ENCODE peak calls at places on chromosomes 5 and 9, in nine cellular contexts. K is SK-N-MC, G is HL-60, M is stomach, U is breast epithelium, T is HCT116, B is sigmoid colon, X is transverse colon, Z is esophagus muscularis mucosa. J is an unnamed sample.

GRCh38 chr9:21696411-21696865 is 106.0 kb upstream of the MTAP start:
- DNase-seq in K (no peak), G (no peak), M (no peak), U (no peak), T (no peak), B (no peak), X (no peak), Z (no peak), J (peak)

GRCh38 chr9:18122156-18122555 is 351.8 kb upstream of the ADAMTSL1 start:
- DNase-seq in K (no peak), G (no peak), M (no peak), U (no peak), T (no peak), B (no peak), X (no peak), Z (no peak), J (no peak)

GRCh38 chr5:79771387-79771786 is 81.8 kb downstream of the CMYA5 start:
- DNase-seq in K (peak), G (no peak), M (no peak), U (no peak), T (no peak), B (no peak), X (no peak), Z (no peak), J (no peak)

GRCh38 chr5:174533127-174533453 is 191.3 kb upstream of the MSX2 start:
- DNase-seq in K (peak), G (no peak), M (no peak), U (no peak), T (no peak), B (no peak), X (no peak), Z (no peak), J (no peak)

GRCh38 chr5:55600536-55601208 is 65.9 kb upstream of the PLPP1 start:
- DNase-seq in K (no peak), G (no peak), M (no peak), U (no peak), T (no peak), B (no peak), X (no peak), Z (no peak), J (no peak)

GRCh38 chr5:145324101-145324500 is 511.0 kb downstream of the PRELID2 start:
- DNase-seq in K (no peak), G (no peak), M (no peak), U (no peak), T (no peak), B (no peak), X (no peak), Z (no peak), J (no peak)

GRCh38 chr5:157994906-157995519 is 136.1 kb upstream of the CLINT1 start:
- DNase-seq in K (peak), G (peak), M (peak), U (peak), T (peak), B (peak), X (peak), Z (no peak), J (peak)

GRCh38 chr5:160742446-160742845 is 109.6 kb downstream of the ATP10B start:
- DNase-seq in K (no peak), G (no peak), M (no peak), U (no peak), T (no peak), B (no peak), X (no peak), Z (no peak), J (no peak)

GRCh38 chr9:92189782-92190535 is 74.7 kb upstream of the SPTLC1 start:
- DNase-seq in K (no peak), G (no peak), M (no peak), U (no peak), T (no peak), B (no peak), X (no peak), Z (peak), J (peak)

GRCh38 chr9:115006660-115007059 is 76.3 kb upstream of the TNFSF8 start:
- DNase-seq in K (no peak), G (no peak), M (no peak), U (no peak), T (no peak), B (no peak), X (no peak), Z (no peak), J (no peak)

GRCh38 chr5:172313877-172314276 is 30.3 kb upstream of the UBTD2 start:
- DNase-seq in K (no peak), G (no peak), M (no peak), U (no peak), T (no peak), B (no peak), X (no peak), Z (no peak), J (no peak)

GRCh38 chr9:12784461-12785250 is 9.8 kb downstream of the LURAP1L start:
- DNase-seq in K (no peak), G (no peak), M (peak), U (peak), T (peak), B (peak), X (peak), Z (no peak), J (no peak)

GRCh38 chr9:134698587-134699342 is 57.2 kb downstream of the COL5A1 start:
- DNase-seq in K (no peak), G (peak), M (peak), U (peak), T (peak), B (peak), X (peak), Z (no peak), J (peak)

GRCh38 chr5:100550531-100551036 is 15.4 kb downstream of the FAM174A start:
- DNase-seq in K (no peak), G (no peak), M (no peak), U (no peak), T (no peak), B (no peak), X (no peak), Z (no peak), J (no peak)

GRCh38 chr9:97518909-97519307 is 17.4 kb downstream of the TMOD1 start:
- DNase-seq in K (no peak), G (no peak), M (peak), U (no peak), T (no peak), B (peak), X (peak), Z (no peak), J (no peak)

GRCh38 chr5:168324864-168325615 is 33.6 kb downstream of the WWC1 start:
- DNase-seq in K (no peak), G (no peak), M (peak), U (peak), T (peak), B (no peak), X (no peak), Z (no peak), J (no peak)

GRCh38 chr5:21774791-21775190 is 1078.4 kb downstream of the CDH12 start:
- DNase-seq in K (no peak), G (no peak), M (no peak), U (no peak), T (no peak), B (no peak), X (no peak), Z (no peak), J (no peak)

GRCh38 chr9:111926421-111926875 is 29.8 kb downstream of the UGCG start:
- DNase-seq in K (peak), G (peak), M (no peak), U (no peak), T (no peak), B (peak), X (peak), Z (no peak), J (no peak)

GRCh38 chr5:69450116-69450515 is 35.2 kb downstream of the MARVELD2 start:
- DNase-seq in K (no peak), G (no peak), M (no peak), U (no peak), T (peak), B (no peak), X (no peak), Z (no peak), J (no peak)

GRCh38 chr5:103907001-103907400 is 344.4 kb upstream of the NUDT12 start:
- DNase-seq in K (no peak), G (no peak), M (no peak), U (no peak), T (no peak), B (no peak), X (no peak), Z (no peak), J (no peak)

GRCh38 chr9:112890106-112891081 is at the start of gene SLC46A2:
- DNase-seq in K (no peak), G (no peak), M (peak), U (no peak), T (no peak), B (no peak), X (no peak), Z (no peak), J (peak)

GRCh38 chr5:43314724-43315123 is 1.5 kb upstream of the HMGCS1 start:
- DNase-seq in K (no peak), G (no peak), M (no peak), U (no peak), T (no peak), B (no peak), X (no peak), Z (no peak), J (no peak)

GRCh38 chr9:129672702-129673101 is 7.3 kb downstream of the PRRX2 start:
- DNase-seq in K (no peak), G (no peak), M (no peak), U (no peak), T (no peak), B (no peak), X (no peak), Z (no peak), J (no peak)

GRCh38 chr9:83432104-83432627 is 106.0 kb downstream of the FRMD3 start:
- DNase-seq in K (no peak), G (no peak), M (peak), U (peak), T (no peak), B (peak), X (peak), Z (no peak), J (peak)

GRCh38 chr9:123360161-123361085 is 4.4 kb downstream of the CRB2 start:
- DNase-seq in K (no peak), G (peak), M (peak), U (no peak), T (no peak), B (no peak), X (peak), Z (no peak), J (peak)

GRCh38 chr9:21015122-21015815 is 16.2 kb downstream of the HACD4 start:
- DNase-seq in K (no peak), G (no peak), M (no peak), U (no peak), T (no peak), B (no peak), X (no peak), Z (no peak), J (peak)

GRCh38 chr5:103259705-103260355 is 1.3 kb downstream of the MACIR start:
- DNase-seq in K (peak), G (no peak), M (no peak), U (no peak), T (no peak), B (peak), X (peak), Z (no peak), J (peak)

GRCh38 chr5:148833925-148834324 is 7.5 kb downstream of the ADRB2 start:
- DNase-seq in K (no peak), G (no peak), M (no peak), U (no peak), T (no peak), B (no peak), X (no peak), Z (no peak), J (no peak)

GRCh38 chr5:40577718-40578117 is 102.0 kb upstream of the PTGER4 start:
- DNase-seq in K (no peak), G (no peak), M (no peak), U (no peak), T (no peak), B (no peak), X (no peak), Z (no peak), J (no peak)

GRCh38 chr9:88587182-88587581 is 52.2 kb downstream of the NXNL2 start:
- DNase-seq in K (no peak), G (no peak), M (peak), U (peak), T (no peak), B (no peak), X (peak), Z (no peak), J (no peak)

GRCh38 chr9:100354121-100354800 is 1.5 kb upstream of the TEX10 start:
- DNase-seq in K (no peak), G (peak), M (no peak), U (no peak), T (no peak), B (no peak), X (no peak), Z (no peak), J (no peak)

GRCh38 chr5:168219515-168220410 is 71.7 kb upstream of the WWC1 start:
- DNase-seq in K (peak), G (peak), M (peak), U (peak), T (peak), B (no peak), X (peak), Z (no peak), J (peak)

GRCh38 chr5:137167187-137167586 is 331.9 kb downstream of the SPOCK1 start:
- DNase-seq in K (no peak), G (no peak), M (no peak), U (no peak), T (no peak), B (no peak), X (no peak), Z (no peak), J (no peak)

DNA sequence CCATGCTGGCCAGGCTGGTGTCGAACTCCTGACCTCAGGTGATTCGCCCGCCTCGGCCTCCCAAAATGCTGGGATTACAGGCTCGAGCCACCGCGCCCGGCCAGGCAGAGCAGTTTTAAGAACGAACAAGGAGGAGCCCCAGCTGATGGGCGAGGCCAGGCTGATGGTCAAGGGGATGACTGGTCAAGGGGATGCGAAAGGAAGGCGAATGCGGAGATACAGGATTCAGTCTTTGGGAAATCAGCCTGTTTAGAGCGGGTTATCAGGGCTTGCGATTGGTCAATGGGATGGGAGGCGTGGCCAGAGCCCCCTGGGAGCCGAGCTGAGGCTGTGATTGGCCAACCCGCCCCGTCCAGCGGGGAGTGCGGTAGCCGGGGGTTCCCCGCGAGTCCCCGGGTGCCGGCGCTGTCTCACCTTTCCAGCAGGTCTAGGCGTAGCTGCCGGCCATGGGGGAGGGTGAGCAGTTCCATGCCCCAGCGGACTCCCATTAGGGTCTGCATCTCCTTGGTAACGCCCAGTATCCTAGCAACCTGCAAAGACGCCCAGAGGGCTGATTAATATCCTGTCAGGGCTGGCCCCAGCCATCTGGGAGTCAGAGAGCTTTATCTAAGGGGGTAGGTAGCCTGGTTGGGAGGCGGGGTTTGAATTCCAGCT is 7.5 kb upstream of the TOR2A start:
- DNase-seq in K (peak), G (no peak), M (peak), U (no peak), T (no peak), B (peak), X (no peak), Z (no peak), J (peak)
- H3K4me3 ChIP-seq in K (no peak), G (no peak), M (peak), U (no peak), T (no peak), B (no peak), X (no peak), Z (peak), J (peak)

GRCh38 chr5:143384865-143385657 is 18.4 kb downstream of the NR3C1 start:
- DNase-seq in K (no peak), G (no peak), M (no peak), U (no peak), T (no peak), B (no peak), X (no peak), Z (no peak), J (no peak)

GRCh38 chr5:143390258-143390657 is 13.2 kb downstream of the NR3C1 start:
- DNase-seq in K (no peak), G (no peak), M (no peak), U (no peak), T (no peak), B (no peak), X (no peak), Z (no peak), J (no peak)

GRCh38 chr5:143390941-143391340 is 12.5 kb downstream of the NR3C1 start:
- DNase-seq in K (no peak), G (no peak), M (no peak), U (no peak), T (no peak), B (no peak), X (no peak), Z (no peak), J (no peak)

GRCh38 chr5:143383988-143384387 is 19.5 kb downstream of the NR3C1 start:
- DNase-seq in K (no peak), G (peak), M (no peak), U (no peak), T (no peak), B (no peak), X (no peak), Z (no peak), J (no peak)

GRCh38 chr5:143386725-143387124 is 16.8 kb downstream of the NR3C1 start:
- DNase-seq in K (no peak), G (no peak), M (no peak), U (no peak), T (no peak), B (no peak), X (no peak), Z (no peak), J (no peak)
- TF ChIP-seq POLR2AphosphoS5 in K (no peak), G (no peak), M (no peak), U (no peak), T (no peak), B (no peak), X (no peak), Z (no peak), J (no peak)

GRCh38 chr5:132419517-132420468 is 50.3 kb downstream of the SLC22A5 start:
- DNase-seq in K (no peak), G (peak), M (peak), U (peak), T (peak), B (peak), X (peak), Z (peak), J (peak)
- H3K4me3 ChIP-seq in K (peak), G (no peak), M (no peak), U (peak), T (no peak), B (no peak), X (no peak), Z (no peak), J (no peak)

DNA sequence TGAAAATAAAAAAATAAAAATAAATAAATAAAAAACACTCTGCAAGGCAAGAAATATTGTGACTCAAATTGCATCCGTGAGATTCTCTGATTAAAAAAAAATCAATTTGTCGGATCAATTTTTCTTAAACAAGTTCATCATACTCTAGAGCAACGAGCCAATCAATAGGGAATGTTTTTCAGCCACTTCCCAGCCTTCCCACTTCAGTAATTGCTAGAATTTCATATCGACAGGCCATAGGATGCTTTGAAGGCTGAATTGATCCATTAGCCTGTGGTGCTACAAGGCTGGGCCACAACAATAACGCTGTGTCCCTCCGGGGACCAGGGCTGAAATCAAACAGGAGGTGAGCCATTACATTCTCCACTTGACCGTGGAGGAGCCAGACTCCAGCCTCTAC is 308.8 kb downstream of the TLE1 start:
- DNase-seq in K (no peak), G (no peak), M (no peak), U (no peak), T (no peak), B (no peak), X (no peak), Z (no peak), J (no peak)
- TF ChIP-seq POLR2AphosphoS5 in K (no peak), G (no peak), M (no peak), U (no peak), T (no peak), B (no peak), X (no peak), Z (no peak), J (no peak)

GRCh38 chr5:163634061-163634460 is 128.6 kb downstream of the MAT2B start:
- DNase-seq in K (no peak), G (no peak), M (no peak), U (peak), T (no peak), B (no peak), X (no peak), Z (peak), J (no peak)
- H3K4me3 ChIP-seq in K (no peak), G (no peak), M (no peak), U (no peak), T (no peak), B (no peak), X (no peak), Z (no peak), J (no peak)

GRCh38 chr5:53109436-53110127 is at the start of gene MOCS2:
- DNase-seq in K (no peak), G (peak), M (peak), U (peak), T (peak), B (peak), X (peak), Z (peak), J (peak)

GRCh38 chr5:53105611-53106300 is 3.8 kb downstream of the MOCS2 start:
- DNase-seq in K (no peak), G (no peak), M (no peak), U (no peak), T (no peak), B (no peak), X (no peak), Z (no peak), J (no peak)

GRCh38 chr5:53111139-53111538 is 1.6 kb upstream of the MOCS2 start:
- DNase-seq in K (no peak), G (no peak), M (no peak), U (no peak), T (no peak), B (no peak), X (no peak), Z (no peak), J (no peak)

GRCh38 chr5:53110156-53110555 is 599 bp upstream of the MOCS2 start:
- DNase-seq in K (no peak), G (no peak), M (no peak), U (no peak), T (no peak), B (no peak), X (no peak), Z (no peak), J (peak)

DNA sequence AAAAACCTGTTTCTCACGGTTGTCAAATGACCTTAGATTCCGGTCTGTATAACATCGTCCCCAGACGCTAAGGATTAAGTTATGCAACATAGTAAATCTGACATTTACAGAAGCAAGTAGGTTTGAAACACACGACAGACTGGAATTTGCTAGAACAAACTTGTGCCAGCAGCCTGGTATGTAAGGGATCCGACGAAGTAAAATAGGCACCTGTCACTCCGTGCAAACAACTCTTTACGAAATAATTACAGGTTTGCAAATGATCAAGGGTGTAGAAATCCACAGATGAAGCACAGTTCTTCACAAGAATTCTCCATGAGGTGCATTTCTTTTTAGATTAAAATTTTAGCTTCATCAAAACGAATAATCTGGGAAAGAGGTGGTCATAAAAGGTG is 519 bp downstream of the MOCS2 start:
- DNase-seq in K (no peak), G (peak), M (no peak), U (no peak), T (no peak), B (no peak), X (no peak), Z (no peak), J (peak)
- TF ChIP-seq POLR2AphosphoS5 in K (no peak), G (no peak), M (no peak), U (no peak), T (no peak), B (no peak), X (no peak), Z (no peak), J (no peak)

J was measured in GM23338.